ENCODE peak calls at places on chromosomes 2 and 18, in five cellular contexts. K is GM12878; F is AG10803; H is stimulated activated CD4-positive, alpha-beta T cell treated with anti-CD3 and anti-CD28 coated beads, Interleukin-2, amount 100 ng/mL, for 48 hours; E is cardiac fibroblast. C is an unnamed sample.

GRCh38 chr2:14125561-14125960 is 507.0 kb upstream of the LRATD1 start:
- DNase-seq in K (no peak), F (no peak), H (no peak), E (no peak), C (no peak)

GRCh38 chr2:20355131-20355530 is 4.5 kb upstream of the PUM2 start:
- DNase-seq in K (no peak), F (peak), H (no peak), E (peak), C (no peak)

GRCh38 chr2:101754613-101755012 is 57.1 kb downstream of the MAP4K4 start:
- DNase-seq in K (no peak), F (peak), H (no peak), E (no peak), C (no peak)

GRCh38 chr2:113157108-113157896 is 16.5 kb upstream of the PSD4 start:
- DNase-seq in K (no peak), F (no peak), H (peak), E (no peak), C (no peak)

GRCh38 chr2:205959528-205959927 is 126.4 kb downstream of the INO80D start:
- DNase-seq in K (no peak), F (no peak), H (no peak), E (no peak), C (peak)

GRCh38 chr18:22551536-22552151 is 133.9 kb upstream of the CTAGE1 start:
- DNase-seq in K (no peak), F (peak), H (no peak), E (peak), C (no peak)

GRCh38 chr2:241724975-241725870 is 9.2 kb upstream of the D2HGDH start:
- DNase-seq in K (no peak), F (no peak), H (no peak), E (no peak), C (no peak)

GRCh38 chr2:226655871-226656270 is 143.7 kb downstream of the IRS1 start:
- DNase-seq in K (no peak), F (peak), H (no peak), E (peak), C (no peak)

GRCh38 chr18:55497825-55498403 is 90.1 kb downstream of the TCF4 start:
- DNase-seq in K (no peak), F (no peak), H (no peak), E (no peak), C (no peak)

GRCh38 chr2:241796209-241796608 is 12.8 kb upstream of the NEU4 start:
- DNase-seq in K (no peak), F (no peak), H (no peak), E (no peak), C (peak)

GRCh38 chr18:73805991-73806390 is 341.6 kb downstream of the FBXO15 start:
- DNase-seq in K (no peak), F (no peak), H (no peak), E (no peak), C (no peak)

GRCh38 chr2:239018291-239019192 is 170.7 kb downstream of the TWIST2 start:
- DNase-seq in K (no peak), F (no peak), H (no peak), E (no peak), C (peak)

GRCh38 chr2:190948671-190949070 is 65.3 kb downstream of the STAT1 start:
- DNase-seq in K (no peak), F (peak), H (no peak), E (peak), C (no peak)

GRCh38 chr2:7899241-7899640 is 782.6 kb upstream of the ID2 start:
- DNase-seq in K (no peak), F (no peak), H (no peak), E (no peak), C (no peak)

GRCh38 chr2:223786236-223786635 is 51.1 kb downstream of the AP1S3 start:
- DNase-seq in K (no peak), F (no peak), H (no peak), E (no peak), C (no peak)

GRCh38 chr2:160977376-160977775 is 182.9 kb upstream of the TANK start:
- DNase-seq in K (no peak), F (no peak), H (no peak), E (no peak), C (no peak)

GRCh38 chr2:101830555-101830954 is 133.0 kb downstream of the MAP4K4 start:
- DNase-seq in K (no peak), F (peak), H (no peak), E (peak), C (no peak)

C was measured in cardiac septum.